ENCODE peak calls at places on chromosomes 5 and 9, in five cellular contexts. One of them, this sample, is unnamed.

GRCh38 chr9:26296910-26297309 is 595.7 kb downstream of the CAAP1 start:
- DNase-seq in fibroblast of lung: no peak
- DNase-seq in MM.1S: no peak
- DNase-seq in upper lobe of right lung: no peak
- DNase-seq in A673: no peak
- DNase-seq in this sample: no peak

GRCh38 chr9:80797841-80798688 is 891.3 kb downstream of the TLE1 start:
- DNase-seq in fibroblast of lung: peak; percentile 90
- DNase-seq in MM.1S: no peak
- DNase-seq in A673: peak; percentile 93
- DNase-seq in upper lobe of right lung: no peak
- DNase-seq in this sample: no peak

GRCh38 chr9:98415782-98416181 is 160.3 kb upstream of the TBC1D2 start:
- DNase-seq in upper lobe of right lung: no peak
- DNase-seq in fibroblast of lung: no peak
- DNase-seq in MM.1S: no peak
- DNase-seq in A673: no peak
- DNase-seq in this sample: no peak

GRCh38 chr9:83429229-83429628 is 109.0 kb downstream of the FRMD3 start:
- DNase-seq in A673: no peak
- DNase-seq in MM.1S: no peak
- DNase-seq in fibroblast of lung: no peak
- DNase-seq in upper lobe of right lung: no peak
- DNase-seq in this sample: no peak

GRCh38 chr5:133118741-133119140 is 66.9 kb downstream of the HSPA4 start:
- DNase-seq in MM.1S: no peak
- DNase-seq in upper lobe of right lung: no peak
- DNase-seq in fibroblast of lung: no peak
- DNase-seq in A673: no peak
- DNase-seq in this sample: no peak

GRCh38 chr5:149128023-149128875 is 13.0 kb upstream of the ABLIM3 start:
- DNase-seq in upper lobe of right lung: no peak
- DNase-seq in fibroblast of lung: peak; percentile 51
- DNase-seq in A673: peak; percentile 63
- DNase-seq in MM.1S: peak; percentile 17
- DNase-seq in this sample: no peak

GRCh38 chr5:38613992-38614836 is 57.8 kb upstream of the LIFR start:
- DNase-seq in A673: no peak
- DNase-seq in MM.1S: no peak
- DNase-seq in fibroblast of lung: no peak
- DNase-seq in upper lobe of right lung: peak; percentile 78
- DNase-seq in this sample: no peak

GRCh38 chr9:130240410-130241197 is 25.0 kb upstream of the HMCN2 start:
- DNase-seq in A673: peak; percentile 84
- DNase-seq in upper lobe of right lung: no peak
- DNase-seq in MM.1S: peak; percentile 37
- DNase-seq in fibroblast of lung: peak; percentile 72
- DNase-seq in this sample: no peak

GRCh38 chr9:126704157-126704941 is 90.6 kb downstream of the LMX1B start:
- DNase-seq in fibroblast of lung: peak; percentile 28
- DNase-seq in A673: peak; percentile 57
- DNase-seq in MM.1S: no peak
- DNase-seq in upper lobe of right lung: peak; percentile 66
- DNase-seq in this sample: no peak

GRCh38 chr9:127873886-127874285 is 3.6 kb downstream of the AK1 start:
- DNase-seq in upper lobe of right lung: peak; percentile 86
- DNase-seq in MM.1S: no peak
- DNase-seq in A673: no peak
- DNase-seq in fibroblast of lung: peak; percentile 81
- DNase-seq in this sample: no peak

GRCh38 chr5:142717582-142718215 is 31.8 kb upstream of the FGF1 start:
- DNase-seq in upper lobe of right lung: no peak
- DNase-seq in A673: peak; percentile 81
- DNase-seq in fibroblast of lung: peak; percentile 79
- DNase-seq in MM.1S: peak; percentile 12
- DNase-seq in this sample: no peak

GRCh38 chr5:6220346-6221088 is 157.8 kb downstream of the MED10 start:
- DNase-seq in fibroblast of lung: no peak
- DNase-seq in A673: no peak
- DNase-seq in MM.1S: no peak
- DNase-seq in upper lobe of right lung: no peak
- DNase-seq in this sample: no peak

GRCh38 chr9:135925496-135926133 is 18.3 kb upstream of the CAMSAP1 start:
- DNase-seq in A673: no peak
- DNase-seq in fibroblast of lung: no peak
- DNase-seq in MM.1S: no peak
- DNase-seq in upper lobe of right lung: peak; percentile 59
- DNase-seq in this sample: no peak

GRCh38 chr9:93591706-93592388 is 15.5 kb downstream of the PHF2 start:
- DNase-seq in fibroblast of lung: no peak
- DNase-seq in MM.1S: no peak
- DNase-seq in upper lobe of right lung: no peak
- DNase-seq in A673: no peak
- DNase-seq in this sample: no peak

GRCh38 chr5:625516-625915 is 13.4 kb downstream of the CEP72 start:
- DNase-seq in MM.1S: no peak
- DNase-seq in A673: no peak
- DNase-seq in fibroblast of lung: no peak
- DNase-seq in upper lobe of right lung: peak; percentile 41
- DNase-seq in this sample: no peak

GRCh38 chr9:121992571-121993212 is 100.4 kb downstream of the TTLL11 start:
- DNase-seq in upper lobe of right lung: no peak
- DNase-seq in A673: peak; percentile 86
- DNase-seq in fibroblast of lung: peak; percentile 87
- DNase-seq in MM.1S: peak; percentile 77
- DNase-seq in this sample: peak; percentile 61

GRCh38 chr9:2163231-2163885 is 148.2 kb downstream of the SMARCA2 start:
- DNase-seq in fibroblast of lung: no peak
- DNase-seq in upper lobe of right lung: no peak
- DNase-seq in A673: no peak
- DNase-seq in MM.1S: no peak
- DNase-seq in this sample: no peak

GRCh38 chr9:16252631-16253030 is 617.8 kb downstream of the BNC2 start:
- DNase-seq in MM.1S: no peak
- DNase-seq in A673: no peak
- DNase-seq in fibroblast of lung: no peak
- DNase-seq in upper lobe of right lung: no peak
- DNase-seq in this sample: no peak

GRCh38 chr5:2936413-2936812 is 184.9 kb upstream of the IRX2 start:
- DNase-seq in MM.1S: no peak
- DNase-seq in A673: no peak
- DNase-seq in fibroblast of lung: no peak
- DNase-seq in upper lobe of right lung: no peak
- DNase-seq in this sample: no peak

GRCh38 chr9:18037981-18038380 is 436.0 kb upstream of the ADAMTSL1 start:
- DNase-seq in A673: no peak
- DNase-seq in MM.1S: no peak
- DNase-seq in upper lobe of right lung: no peak
- DNase-seq in fibroblast of lung: no peak
- DNase-seq in this sample: no peak

GRCh38 chr9:81293651-81294050 is 395.7 kb downstream of the TLE1 start:
- DNase-seq in A673: no peak
- DNase-seq in upper lobe of right lung: no peak
- DNase-seq in fibroblast of lung: no peak
- DNase-seq in MM.1S: no peak
- DNase-seq in this sample: no peak

GRCh38 chr5:174177976-174178600 is 132.6 kb downstream of the NSG2 start:
- DNase-seq in fibroblast of lung: no peak
- DNase-seq in MM.1S: peak; percentile 61
- DNase-seq in A673: no peak
- DNase-seq in upper lobe of right lung: no peak
- DNase-seq in this sample: no peak

GRCh38 chr5:61623401-61624069 is 291.5 kb downstream of the ZSWIM6 start:
- DNase-seq in A673: no peak
- DNase-seq in MM.1S: no peak
- DNase-seq in fibroblast of lung: no peak
- DNase-seq in upper lobe of right lung: no peak
- DNase-seq in this sample: no peak

GRCh38 chr5:2757563-2758311 is 6.3 kb upstream of the IRX2 start:
- DNase-seq in A673: no peak
- DNase-seq in MM.1S: no peak
- DNase-seq in fibroblast of lung: no peak
- DNase-seq in upper lobe of right lung: peak; percentile 79
- DNase-seq in this sample: no peak

GRCh38 chr5:56309262-56309826 is 76.2 kb upstream of the ANKRD55 start:
- DNase-seq in A673: no peak
- DNase-seq in MM.1S: no peak
- DNase-seq in fibroblast of lung: no peak
- DNase-seq in upper lobe of right lung: no peak
- DNase-seq in this sample: no peak

GRCh38 chr9:38768351-38768761 is 48.4 kb upstream of the FAM240B start:
- DNase-seq in A673: no peak
- DNase-seq in MM.1S: no peak
- DNase-seq in fibroblast of lung: no peak
- DNase-seq in upper lobe of right lung: no peak
- DNase-seq in this sample: no peak

GRCh38 chr5:154508114-154508513 is 30.1 kb upstream of the HAND1 start:
- DNase-seq in fibroblast of lung: no peak
- DNase-seq in A673: no peak
- DNase-seq in upper lobe of right lung: peak; percentile 15
- DNase-seq in MM.1S: no peak
- DNase-seq in this sample: no peak
- H3K27me3 ChIP-seq in fibroblast of lung: peaks cover 9% of the 10 kb centered on the region
- H3K27me3 ChIP-seq in A673: no peaks in the 10 kb centered on the region
- H3K27me3 ChIP-seq in upper lobe of right lung: no peaks in the 10 kb centered on the region
- H3K27me3 ChIP-seq in MM.1S: no peaks in the 10 kb centered on the region
- H3K27me3 ChIP-seq in this sample: no peaks in the 10 kb centered on the region

DNA sequence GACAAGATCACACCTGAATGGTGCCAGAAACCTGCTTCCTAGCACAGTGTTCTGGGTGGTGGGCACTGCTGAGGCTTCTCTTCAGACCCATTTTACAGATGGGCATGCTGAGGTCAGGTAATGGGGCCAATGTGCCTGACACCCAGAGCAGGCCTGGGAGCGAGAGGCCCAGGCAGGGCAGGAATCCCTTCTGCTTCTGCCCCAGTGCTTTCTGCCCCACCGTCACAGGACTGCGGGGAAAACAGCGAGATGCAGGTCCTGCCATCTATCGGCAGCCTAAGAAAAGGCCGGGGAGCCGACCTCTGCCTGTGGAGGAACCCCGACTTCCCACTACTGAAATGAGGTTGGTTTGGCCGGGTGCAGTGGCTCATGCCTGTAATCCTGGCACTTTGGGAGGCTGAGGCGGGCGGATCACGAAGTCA is 22.8 kb upstream of the RNU6ATAC start:
- DNase-seq in MM.1S: peak; percentile 54
- DNase-seq in fibroblast of lung: no peak
- DNase-seq in upper lobe of right lung: peak; percentile 56
- DNase-seq in A673: no peak
- DNase-seq in this sample: no peak
- TF ChIP-seq CTCF in MM.1S: peak; percentile 54
- TF ChIP-seq CTCF in fibroblast of lung: no peak
- TF ChIP-seq CTCF in upper lobe of right lung: peak; percentile 27
- TF ChIP-seq CTCF in A673: no peak
- TF ChIP-seq CTCF in this sample: no peak

GRCh38 chr9:12716823-12717222 is 23.6 kb downstream of the TYRP1 start:
- DNase-seq in A673: no peak
- DNase-seq in upper lobe of right lung: no peak
- DNase-seq in fibroblast of lung: no peak
- DNase-seq in MM.1S: peak; percentile 21
- DNase-seq in this sample: no peak

GRCh38 chr9:12718482-12719026 is 25.4 kb downstream of the TYRP1 start:
- DNase-seq in upper lobe of right lung: no peak
- DNase-seq in A673: no peak
- DNase-seq in MM.1S: peak; percentile 56
- DNase-seq in fibroblast of lung: peak; percentile 42
- DNase-seq in this sample: no peak

GRCh38 chr9:12720551-12720950 is 27.4 kb downstream of the TYRP1 start:
- DNase-seq in MM.1S: no peak
- DNase-seq in upper lobe of right lung: no peak
- DNase-seq in fibroblast of lung: no peak
- DNase-seq in A673: no peak
- DNase-seq in this sample: no peak

GRCh38 chr9:12717907-12718306 is 24.7 kb downstream of the TYRP1 start:
- DNase-seq in A673: no peak
- DNase-seq in MM.1S: no peak
- DNase-seq in fibroblast of lung: no peak
- DNase-seq in upper lobe of right lung: no peak
- DNase-seq in this sample: no peak

GRCh38 chr9:12719431-12719830 is 26.2 kb downstream of the TYRP1 start:
- DNase-seq in A673: peak; percentile 51
- DNase-seq in MM.1S: peak; percentile 32
- DNase-seq in fibroblast of lung: peak; percentile 76
- DNase-seq in upper lobe of right lung: no peak
- DNase-seq in this sample: no peak
- H3K27ac ChIP-seq in A673: no peak overlapping the region
- H3K27ac ChIP-seq in MM.1S: no peak overlapping the region
- H3K27ac ChIP-seq in fibroblast of lung: no peak overlapping the region
- H3K27ac ChIP-seq in upper lobe of right lung: no peak overlapping the region
- H3K27ac ChIP-seq in this sample: no peak overlapping the region

DNA sequence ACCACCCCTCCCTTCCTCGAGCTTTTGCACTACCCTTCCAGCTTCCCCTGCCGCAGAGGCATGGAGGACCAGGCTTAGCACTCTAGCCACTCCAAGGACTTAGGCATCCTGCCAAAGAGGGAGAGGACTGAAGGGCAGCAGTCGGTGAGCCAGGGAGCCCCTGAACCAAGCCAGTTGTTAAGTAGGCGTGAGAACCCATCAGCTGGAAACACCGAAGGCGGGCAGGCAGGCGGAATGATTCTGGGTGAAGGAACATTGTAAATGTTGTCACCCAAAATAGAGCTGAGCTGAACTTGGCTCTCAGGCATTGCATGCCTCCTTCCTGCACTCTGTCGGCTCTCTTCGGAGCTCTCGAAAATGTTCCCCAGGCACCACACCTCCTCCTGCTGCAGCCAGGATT is 42.8 kb downstream of the NRG2 start:
- DNase-seq in A673: no peak
- DNase-seq in MM.1S: no peak
- DNase-seq in fibroblast of lung: no peak
- DNase-seq in upper lobe of right lung: no peak
- DNase-seq in this sample: no peak
- H3K27me3 ChIP-seq in A673: peaks cover 85% of the 10 kb centered on the region
- H3K27me3 ChIP-seq in MM.1S: no peaks in the 10 kb centered on the region
- H3K27me3 ChIP-seq in fibroblast of lung: peaks cover 30% of the 10 kb centered on the region
- H3K27me3 ChIP-seq in upper lobe of right lung: peaks cover 16% of the 10 kb centered on the region
- H3K27me3 ChIP-seq in this sample: no peaks in the 10 kb centered on the region

GRCh38 chr5:159359408-159359807 is 29.1 kb upstream of the IL12B start:
- DNase-seq in upper lobe of right lung: no peak
- DNase-seq in A673: no peak
- DNase-seq in MM.1S: no peak
- DNase-seq in fibroblast of lung: no peak
- DNase-seq in this sample: no peak

DNA sequence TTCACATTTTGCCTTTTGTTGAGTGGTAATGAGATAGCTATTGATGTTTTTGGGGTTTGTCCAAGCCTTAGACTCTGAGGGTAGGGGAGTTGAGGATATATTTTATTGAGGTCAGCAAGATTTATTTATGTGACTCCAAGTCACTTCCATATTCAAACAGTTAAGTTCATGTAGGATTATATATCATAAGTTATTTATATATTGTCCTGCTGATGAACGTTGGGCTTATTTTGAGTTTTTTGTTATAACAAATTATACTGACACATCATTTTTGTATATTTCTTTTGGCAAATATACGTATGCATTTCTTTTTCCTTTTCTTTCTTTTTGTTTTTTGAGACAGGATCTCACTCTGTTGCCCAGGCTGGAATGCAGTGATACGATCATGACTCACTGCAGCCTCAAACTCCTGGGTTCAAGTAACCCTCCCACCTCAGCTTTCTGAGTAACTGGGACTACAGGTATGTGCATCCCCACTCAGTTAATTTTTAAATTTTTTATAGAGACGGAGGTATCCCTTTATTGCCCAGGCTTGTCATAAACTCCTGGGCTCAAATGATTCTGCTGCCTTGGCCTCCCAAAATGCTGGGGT is 23.5 kb upstream of the IL12B start:
- DNase-seq in upper lobe of right lung: no peak
- DNase-seq in A673: no peak
- DNase-seq in MM.1S: no peak
- DNase-seq in fibroblast of lung: peak; percentile 60
- DNase-seq in this sample: no peak
- TF ChIP-seq CTCF in upper lobe of right lung: no peak
- TF ChIP-seq CTCF in A673: no peak
- TF ChIP-seq CTCF in MM.1S: no peak
- TF ChIP-seq CTCF in fibroblast of lung: no peak
- TF ChIP-seq CTCF in this sample: no peak

This sample was measured in CD8-positive, alpha-beta T cell.